ENCODE peak calls at places on chromosomes 3 and 15, in six cellular contexts. C is CD8-positive, alpha-beta memory T cell; U is uterus; O is tibial artery; J is heart left ventricle; N is sigmoid colon. L is an unnamed sample.

GRCh38 chr3:24123596-24123995 is 178.5 kb downstream of the NR1D2 start:
- DNase-seq in C (no peak), U (no peak), O (no peak), J (no peak), N (no peak), L (no peak)

GRCh38 chr3:27859821-27860220 is 137.7 kb upstream of the EOMES start:
- DNase-seq in C (no peak), U (no peak), O (no peak), J (no peak), N (no peak), L (no peak)

GRCh38 chr3:160576621-160577020 is 11.2 kb upstream of the KPNA4 start:
- DNase-seq in C (no peak), U (no peak), O (no peak), J (no peak), N (no peak), L (no peak)

GRCh38 chr3:156614642-156615511 is 59.5 kb upstream of the TIPARP start:
- DNase-seq in C (no peak), U (no peak), O (no peak), J (no peak), N (no peak), L (no peak)

GRCh38 chr3:30471076-30471475 is 135.3 kb upstream of the TGFBR2 start:
- DNase-seq in C (no peak), U (no peak), O (no peak), J (no peak), N (no peak), L (no peak)

GRCh38 chr3:182814419-182815160 is 21.3 kb downstream of the ATP11B start:
- DNase-seq in C (no peak), U (no peak), O (no peak), J (no peak), N (no peak), L (no peak)

GRCh38 chr3:133747373-133747772 is 1.2 kb downstream of the TF start:
- DNase-seq in C (no peak), U (no peak), O (no peak), J (no peak), N (no peak), L (no peak)

GRCh38 chr15:99906356-99906755 is 173.1 kb upstream of the LYSMD4 start:
- DNase-seq in C (no peak), U (no peak), O (no peak), J (no peak), N (no peak), L (no peak)

GRCh38 chr3:122947621-122948202 is 79.9 kb downstream of the SEMA5B start:
- DNase-seq in C (no peak), U (no peak), O (no peak), J (no peak), N (no peak), L (no peak)

GRCh38 chr15:72421484-72421883 is 23.4 kb downstream of the TMEM202 start:
- DNase-seq in C (no peak), U (no peak), O (no peak), J (no peak), N (no peak), L (no peak)

GRCh38 chr15:82556315-82557035 is 16.2 kb upstream of the RPS17 start:
- DNase-seq in C (no peak), U (no peak), O (no peak), J (no peak), N (no peak), L (no peak)

GRCh38 chr3:69822501-69822900 is 83.2 kb downstream of the MITF start:
- DNase-seq in C (no peak), U (no peak), O (no peak), J (no peak), N (no peak), L (no peak)

GRCh38 chr3:162765524-162765923 is 1268.9 kb downstream of the OTOL1 start:
- DNase-seq in C (no peak), U (no peak), O (no peak), J (no peak), N (no peak), L (no peak)

GRCh38 chr3:97105989-97106651 is 291.7 kb downstream of the EPHA6 start:
- DNase-seq in C (no peak), U (no peak), O (no peak), J (no peak), N (no peak), L (no peak)

GRCh38 chr3:64956619-64957018 is 268.8 kb upstream of the ADAMTS9 start:
- DNase-seq in C (no peak), U (no peak), O (no peak), J (no peak), N (no peak), L (no peak)

GRCh38 chr3:683770-684169 is 409.1 kb upstream of the CNTN6 start:
- DNase-seq in C (no peak), U (no peak), O (no peak), J (no peak), N (no peak), L (no peak)

GRCh38 chr3:109643590-109643989 is 306.2 kb upstream of the DPPA4 start:
- DNase-seq in C (no peak), U (no peak), O (no peak), J (no peak), N (no peak), L (no peak)

GRCh38 chr3:101453966-101454365 is 59.0 kb downstream of the SENP7 start:
- DNase-seq in C (no peak), U (no peak), O (no peak), J (no peak), N (no peak), L (no peak)

GRCh38 chr3:9818666-9819335 is 8.7 kb downstream of the TTLL3 start:
- DNase-seq in C (no peak), U (no peak), O (no peak), J (no peak), N (no peak), L (no peak)

GRCh38 chr3:192819001-192819569 is 91.7 kb upstream of the FGF12 start:
- DNase-seq in C (no peak), U (peak), O (no peak), J (no peak), N (no peak), L (no peak)

GRCh38 chr3:129015388-129016105 is 14.4 kb downstream of the EFCC1 start:
- DNase-seq in C (peak), U (peak), O (no peak), J (peak), N (no peak), L (peak)

GRCh38 chr3:27494784-27495183 is 10.6 kb upstream of the SLC4A7 start:
- DNase-seq in C (no peak), U (no peak), O (no peak), J (no peak), N (no peak), L (no peak)

GRCh38 chr3:52119056-52119455 is 35.2 kb downstream of the POC1A start:
- DNase-seq in C (no peak), U (no peak), O (no peak), J (peak), N (peak), L (no peak)

GRCh38 chr15:80403712-80404056 is 498 bp upstream of the ARNT2 start:
- DNase-seq in C (no peak), U (no peak), O (no peak), J (peak), N (no peak), L (no peak)

GRCh38 chr3:106570426-106570825 is 701.6 kb upstream of the CBLB start:
- DNase-seq in C (no peak), U (no peak), O (no peak), J (no peak), N (no peak), L (no peak)

GRCh38 chr3:119311191-119311925 is 17.2 kb downstream of the ARHGAP31 start:
- DNase-seq in C (no peak), U (no peak), O (no peak), J (no peak), N (no peak), L (no peak)

GRCh38 chr15:50790778-50791536 is 25.5 kb upstream of the SPPL2A start:
- DNase-seq in C (no peak), U (no peak), O (no peak), J (no peak), N (no peak), L (no peak)

GRCh38 chr15:85690546-85691226 is 104.0 kb downstream of the KLHL25 start:
- DNase-seq in C (no peak), U (no peak), O (no peak), J (no peak), N (no peak), L (peak)

GRCh38 chr3:181311186-181311585 is 321.6 kb upstream of the DNAJC19 start:
- DNase-seq in C (no peak), U (no peak), O (no peak), J (no peak), N (no peak), L (no peak)

GRCh38 chr3:14549256-14549931 is 9.3 kb upstream of the GRIP2 start:
- DNase-seq in C (no peak), U (no peak), O (no peak), J (no peak), N (no peak), L (peak)

GRCh38 chr3:149603126-149604074 is 54.4 kb downstream of the WWTR1 start:
- DNase-seq in C (no peak), U (no peak), O (no peak), J (no peak), N (no peak), L (no peak)

GRCh38 chr3:14216257-14217048 is 37.8 kb downstream of the LSM3 start:
- DNase-seq in C (peak), U (no peak), O (no peak), J (peak), N (no peak), L (peak)

GRCh38 chr15:53658827-53659226 is 100.6 kb downstream of the WDR72 start:
- DNase-seq in C (no peak), U (no peak), O (no peak), J (no peak), N (no peak), L (no peak)

GRCh38 chr3:12186515-12187286 is 28.0 kb upstream of the TIMP4 start:
- DNase-seq in C (no peak), U (no peak), O (peak), J (peak), N (no peak), L (no peak)
- H3K27ac ChIP-seq in C (no peak), U (peak), O (peak), J (no peak), N (peak), L (no peak)

DNA sequence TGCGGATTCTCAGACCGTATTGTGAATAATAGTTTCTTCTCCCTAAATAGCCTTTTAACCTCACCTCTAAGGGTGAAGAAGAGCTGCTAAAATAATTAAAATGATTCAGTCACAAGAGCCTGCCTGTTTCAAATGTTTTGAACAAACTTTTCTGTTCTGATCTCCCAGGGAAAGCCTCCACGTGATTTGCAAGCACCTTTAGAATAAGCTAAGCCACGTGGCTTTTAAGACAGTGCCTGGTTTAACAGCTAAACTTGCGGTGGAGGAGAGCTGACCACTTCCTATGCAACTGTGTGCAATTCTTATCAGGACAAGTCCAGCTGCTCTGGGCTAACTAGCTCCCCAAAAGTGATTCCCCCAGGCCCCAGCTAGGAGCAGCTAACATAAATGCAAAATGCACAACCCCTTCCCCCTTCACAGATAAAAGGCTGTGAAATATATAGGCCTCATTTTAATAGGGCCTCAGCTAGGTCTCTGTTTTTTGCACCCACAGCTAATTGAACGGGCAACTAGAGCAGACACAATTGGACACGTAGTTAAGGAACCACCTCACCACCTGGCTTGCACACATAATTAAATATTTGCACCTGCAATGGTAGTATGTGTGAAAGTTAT is 401.2 kb upstream of the NR2F2 start:
- DNase-seq in C (no peak), U (no peak), O (no peak), J (no peak), N (no peak), L (no peak)
- H3K27ac ChIP-seq in C (peak), U (no peak), O (no peak), J (no peak), N (no peak), L (no peak)

GRCh38 chr3:124745092-124745491 is 14.8 kb downstream of the UMPS start:
- DNase-seq in C (no peak), U (no peak), O (no peak), J (no peak), N (no peak), L (no peak)
- H3K27ac ChIP-seq in C (no peak), U (no peak), O (no peak), J (no peak), N (no peak), L (no peak)

DNA sequence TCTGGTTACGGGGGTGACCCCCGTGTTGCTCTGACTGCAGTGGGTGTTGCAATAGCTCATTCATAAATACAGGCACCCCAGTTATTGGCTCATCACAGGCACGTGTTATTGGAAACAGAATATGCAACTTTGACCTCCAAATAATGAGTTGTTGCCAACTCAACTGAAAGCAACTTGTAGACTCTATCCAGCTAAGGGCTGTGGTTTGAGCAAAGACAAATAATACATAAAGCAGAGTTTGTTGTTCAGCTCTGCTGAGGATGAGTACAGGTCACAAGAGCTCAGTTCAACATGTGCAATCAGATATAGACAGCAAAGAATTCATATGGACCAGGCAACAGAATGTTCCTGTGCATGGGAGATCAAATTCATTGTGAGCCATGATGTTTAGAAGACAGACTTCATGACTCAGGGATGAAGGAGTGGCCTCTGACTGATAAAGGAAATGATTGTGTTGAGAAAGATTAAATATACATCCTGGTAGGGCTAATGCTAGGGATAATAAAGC is 87.6 kb upstream of the LRIG1 start:
- DNase-seq in C (no peak), U (no peak), O (no peak), J (no peak), N (no peak), L (no peak)
- H3K27ac ChIP-seq in C (no peak), U (no peak), O (no peak), J (no peak), N (no peak), L (no peak)

GRCh38 chr15:48147358-48147757 is 26.6 kb downstream of the SLC24A5 start:
- DNase-seq in C (no peak), U (no peak), O (no peak), J (no peak), N (no peak), L (no peak)
- H3K27ac ChIP-seq in C (no peak), U (no peak), O (no peak), J (no peak), N (no peak), L (no peak)

GRCh38 chr3:145815707-145816413 is 345.1 kb downstream of the PLOD2 start:
- DNase-seq in C (no peak), U (no peak), O (no peak), J (no peak), N (no peak), L (no peak)
- H3K27ac ChIP-seq in C (no peak), U (no peak), O (no peak), J (no peak), N (no peak), L (no peak)

GRCh38 chr15:60831540-60831939 is 352.6 kb upstream of the ICE2 start:
- DNase-seq in C (no peak), U (no peak), O (no peak), J (no peak), N (no peak), L (no peak)

GRCh38 chr15:60835000-60835399 is 356.1 kb upstream of the ICE2 start:
- DNase-seq in C (no peak), U (no peak), O (no peak), J (no peak), N (no peak), L (no peak)

GRCh38 chr15:60838206-60838605 is 359.3 kb upstream of the ICE2 start:
- DNase-seq in C (no peak), U (no peak), O (no peak), J (no peak), N (no peak), L (no peak)

GRCh38 chr15:60840306-60840702 is 361.4 kb upstream of the ICE2 start:
- DNase-seq in C (peak), U (no peak), O (no peak), J (no peak), N (no peak), L (peak)

GRCh38 chr15:60835974-60836373 is 357.0 kb upstream of the ICE2 start:
- DNase-seq in C (no peak), U (no peak), O (no peak), J (no peak), N (no peak), L (no peak)
- H3K27ac ChIP-seq in C (no peak), U (no peak), O (no peak), J (no peak), N (no peak), L (no peak)

GRCh38 chr3:176321099-176321498 is 876.2 kb downstream of the TBL1XR1 start:
- DNase-seq in C (no peak), U (no peak), O (no peak), J (no peak), N (no peak), L (no peak)
- H3K27ac ChIP-seq in C (no peak), U (no peak), O (no peak), J (no peak), N (no peak), L (no peak)

GRCh38 chr15:89664951-89665350 is 9.7 kb upstream of the KIF7 start:
- DNase-seq in C (no peak), U (no peak), O (no peak), J (no peak), N (peak), L (no peak)
- H3K27ac ChIP-seq in C (no peak), U (peak), O (peak), J (peak), N (peak), L (no peak)

DNA sequence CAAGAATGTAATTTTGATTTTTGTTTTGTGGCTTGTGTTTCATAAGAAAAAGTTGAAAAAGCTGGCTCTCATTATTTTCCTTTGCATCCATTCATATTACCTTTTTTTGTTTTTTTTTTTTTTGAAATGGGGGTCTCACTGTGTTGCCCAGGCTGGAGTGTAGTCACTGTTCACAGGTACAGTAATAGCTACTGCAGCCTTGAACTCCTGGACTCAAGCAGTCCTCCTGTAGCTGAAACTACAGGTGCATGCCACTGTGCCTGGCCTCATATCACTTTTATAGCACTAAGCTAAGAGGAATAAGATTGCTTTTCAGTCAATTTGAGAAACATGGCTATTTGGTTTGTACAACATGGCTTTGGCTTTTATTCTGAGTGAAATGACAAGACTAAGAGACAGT is 49.8 kb downstream of the TCF12 start:
- DNase-seq in C (no peak), U (no peak), O (no peak), J (no peak), N (no peak), L (no peak)
- H3K27ac ChIP-seq in C (no peak), U (no peak), O (no peak), J (no peak), N (no peak), L (no peak)